ENCODE peak calls at places on chromosomes 7 and 10, in six cellular contexts. G is K562, W is GM12878, D is IMR-90, R is HepG2, T is H1. F is an unnamed sample.

GRCh38 chr7:65216469-65216868 is 157.2 kb upstream of the ZNF92 start:
- DNase-seq in R (peak; percentile 52), G (peak; percentile 52), W (no peak), T (peak; percentile 63), D (peak; percentile 16), F (peak; percentile 48)

GRCh38 chr7:106823631-106824030 is 41.5 kb upstream of the PIK3CG start:
- DNase-seq in T (no peak), R (peak; percentile 30), D (peak; percentile 37), G (no peak), W (no peak), F (peak; percentile 79)

GRCh38 chr7:94412762-94413322 is 18.1 kb downstream of the COL1A2 start:
- DNase-seq in T (no peak), R (no peak), W (no peak), G (no peak), D (no peak), F (no peak)

GRCh38 chr10:97713351-97713827 is at the start of gene MARVELD1:
- DNase-seq in R (no peak), D (peak; percentile 77), W (no peak), G (peak; percentile 51), T (no peak), F (no peak)

GRCh38 chr10:85311599-85312337 is 983.4 kb downstream of the CCSER2 start:
- DNase-seq in R (no peak), G (no peak), W (no peak), D (no peak), T (no peak), F (no peak)

GRCh38 chr7:70047891-70048448 is 449.7 kb downstream of the AUTS2 start:
- DNase-seq in G (no peak), W (no peak), D (no peak), R (no peak), T (no peak), F (no peak)

GRCh38 chr10:23439920-23440875 is 1.3 kb downstream of the OTUD1 start:
- DNase-seq in W (no peak), R (no peak), G (no peak), T (no peak), D (peak; percentile 37), F (no peak)

GRCh38 chr10:26361946-26362345 is 76.2 kb upstream of the APBB1IP start:
- DNase-seq in R (no peak), T (no peak), G (no peak), W (no peak), D (no peak), F (no peak)

GRCh38 chr10:112919721-112920120 is 30.3 kb upstream of the TCF7L2 start:
- DNase-seq in R (no peak), W (no peak), D (peak; percentile 87), G (no peak), T (no peak), F (peak; percentile 63)

GRCh38 chr10:50607526-50607925 is 16.2 kb downstream of the SGMS1 start:
- DNase-seq in D (no peak), R (no peak), T (no peak), W (no peak), G (no peak), F (no peak)

GRCh38 chr10:96341219-96342182 is 17.3 kb downstream of the OPALIN start:
- DNase-seq in T (no peak), R (no peak), D (no peak), W (no peak), G (no peak), F (no peak)

GRCh38 chr7:19675816-19676215 is 33.0 kb downstream of the POLR1F start:
- DNase-seq in R (no peak), G (no peak), T (no peak), D (no peak), W (no peak), F (no peak)

GRCh38 chr10:33413093-33413442 is 78.6 kb upstream of the NRP1 start:
- DNase-seq in T (no peak), G (no peak), D (no peak), W (no peak), R (no peak), F (no peak)

GRCh38 chr10:90579602-90580242 is 278.1 kb downstream of the HTR7 start:
- DNase-seq in R (peak; percentile 21), D (peak; percentile 52), G (no peak), T (peak; percentile 15), W (no peak), F (peak; percentile 61)

GRCh38 chr10:50324680-50325393 is 73.5 kb upstream of the ASAH2 start:
- DNase-seq in D (no peak), T (no peak), G (no peak), R (no peak), W (no peak), F (no peak)

GRCh38 chr7:105866124-105866801 is 10.1 kb downstream of the ATXN7L1 start:
- DNase-seq in W (no peak), R (no peak), G (no peak), T (no peak), D (no peak), F (no peak)

GRCh38 chr7:140924019-140924820 is 509 bp downstream of the BRAF start:
- DNase-seq in W (peak; percentile 50), D (peak; percentile 68), R (peak; percentile 65), T (peak; percentile 46), G (peak; percentile 90), F (peak; percentile 32)

GRCh38 chr10:129320340-129320739 is 146.7 kb upstream of the MGMT start:
- DNase-seq in R (no peak), G (no peak), W (no peak), T (no peak), D (no peak), F (no peak)

GRCh38 chr10:63631971-63632370 is 110.8 kb downstream of the REEP3 start:
- DNase-seq in G (no peak), D (no peak), R (no peak), W (no peak), T (no peak), F (no peak)

GRCh38 chr10:124517466-124517865 is 55.8 kb downstream of the LHPP start:
- DNase-seq in T (no peak), W (no peak), R (no peak), D (no peak), G (no peak), F (no peak)

GRCh38 chr7:26549281-26549943 is 257.8 kb downstream of the SNX10 start:
- DNase-seq in R (no peak), W (no peak), G (no peak), D (no peak), T (no peak), F (no peak)

GRCh38 chr7:149500201-149500600 is 2.6 kb upstream of the ZNF746 start:
- DNase-seq in T (no peak), R (no peak), W (no peak), D (no peak), G (no peak), F (no peak)

GRCh38 chr7:41869596-41869995 is 166.7 kb upstream of the INHBA start:
- DNase-seq in T (no peak), R (no peak), W (no peak), D (peak; percentile 47), G (no peak), F (no peak)

DNA sequence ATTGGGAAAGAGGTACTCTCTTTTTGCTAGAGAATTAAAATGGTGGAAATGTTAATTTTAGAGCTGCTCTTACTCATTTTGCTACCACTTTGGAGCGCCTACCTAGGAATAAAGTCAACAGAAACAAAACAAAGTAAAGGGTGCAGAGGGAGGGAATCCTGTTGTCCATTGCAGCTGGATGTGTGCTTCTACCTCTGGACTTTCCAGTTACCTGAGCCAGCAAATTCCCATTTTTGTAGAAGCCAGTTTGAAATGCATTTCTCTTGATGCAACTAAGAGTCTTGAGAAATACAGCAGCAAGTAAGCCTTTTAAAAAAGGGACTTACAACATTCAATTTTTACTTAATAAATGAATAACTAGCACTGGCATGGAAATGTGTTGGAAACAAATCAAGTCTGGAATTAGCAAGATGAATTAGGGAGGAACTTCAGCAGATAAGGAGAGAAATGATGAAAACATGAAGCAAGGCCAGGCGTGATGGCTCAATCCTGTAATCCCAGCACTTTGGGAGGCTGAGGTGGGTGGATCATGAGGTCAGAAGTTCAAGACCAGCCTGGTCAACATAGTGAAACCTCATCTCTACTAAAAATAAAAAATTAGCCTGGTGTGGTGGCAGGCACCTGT is 113.5 kb upstream of the CTTNBP2 start:
- DNase-seq in T (no peak), G (no peak), D (no peak), R (no peak), W (no peak), F (no peak)
- TF ChIP-seq CEBPB in T (no peak), G (no peak), D (no peak), R (no peak), W (no peak), F (no peak)

DNA sequence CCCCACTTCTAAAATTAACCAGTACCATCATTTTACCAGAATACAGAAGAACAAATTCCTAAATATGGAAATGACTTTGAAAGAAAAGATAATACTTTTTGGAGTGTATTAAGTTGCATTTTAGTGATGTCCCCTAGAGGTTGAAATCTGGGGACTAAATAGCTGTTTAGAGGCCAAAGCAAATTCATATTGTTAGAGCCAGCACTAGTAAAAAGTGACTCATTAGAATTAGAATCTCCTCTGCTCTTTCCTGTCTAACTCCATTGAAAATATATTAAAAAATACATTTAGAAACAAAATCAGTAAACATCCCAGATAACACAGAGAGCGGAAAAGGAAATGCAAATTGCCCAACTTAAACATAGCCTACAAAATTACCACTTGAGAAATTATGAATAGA is 1189.6 kb upstream of the C7orf33 start:
- DNase-seq in T (no peak), G (no peak), W (no peak), R (no peak), D (no peak), F (no peak)
- H3K9ac ChIP-seq in T (no peak overlapping the region), G (no peak overlapping the region), W (no peak overlapping the region), R (no peak overlapping the region), D (no peak overlapping the region), F (no peak overlapping the region)

DNA sequence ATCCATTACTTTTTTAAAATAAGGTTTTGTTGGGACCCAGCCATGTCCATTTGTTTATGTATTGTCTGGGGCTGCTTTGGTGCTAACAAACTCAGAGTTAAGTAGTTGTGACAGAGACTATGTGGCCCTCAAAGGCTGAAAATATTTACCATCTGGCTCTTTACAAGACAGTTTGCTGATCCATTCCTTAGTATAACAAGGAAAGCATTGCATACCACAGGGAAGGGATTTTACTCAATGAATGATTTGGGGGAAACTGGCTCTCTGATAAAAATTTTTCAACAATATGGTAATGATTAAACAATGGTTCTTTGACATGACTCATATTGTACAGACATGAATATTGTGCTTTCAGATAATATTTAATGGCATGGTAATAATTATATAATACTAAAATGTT is 738.1 kb downstream of the KCNMA1 start:
- DNase-seq in W (no peak), T (no peak), R (no peak), G (no peak), D (peak; percentile 5), F (no peak)
- TF ChIP-seq CEBPB in W (no peak), T (no peak), R (no peak), G (no peak), D (no peak), F (no peak)

DNA sequence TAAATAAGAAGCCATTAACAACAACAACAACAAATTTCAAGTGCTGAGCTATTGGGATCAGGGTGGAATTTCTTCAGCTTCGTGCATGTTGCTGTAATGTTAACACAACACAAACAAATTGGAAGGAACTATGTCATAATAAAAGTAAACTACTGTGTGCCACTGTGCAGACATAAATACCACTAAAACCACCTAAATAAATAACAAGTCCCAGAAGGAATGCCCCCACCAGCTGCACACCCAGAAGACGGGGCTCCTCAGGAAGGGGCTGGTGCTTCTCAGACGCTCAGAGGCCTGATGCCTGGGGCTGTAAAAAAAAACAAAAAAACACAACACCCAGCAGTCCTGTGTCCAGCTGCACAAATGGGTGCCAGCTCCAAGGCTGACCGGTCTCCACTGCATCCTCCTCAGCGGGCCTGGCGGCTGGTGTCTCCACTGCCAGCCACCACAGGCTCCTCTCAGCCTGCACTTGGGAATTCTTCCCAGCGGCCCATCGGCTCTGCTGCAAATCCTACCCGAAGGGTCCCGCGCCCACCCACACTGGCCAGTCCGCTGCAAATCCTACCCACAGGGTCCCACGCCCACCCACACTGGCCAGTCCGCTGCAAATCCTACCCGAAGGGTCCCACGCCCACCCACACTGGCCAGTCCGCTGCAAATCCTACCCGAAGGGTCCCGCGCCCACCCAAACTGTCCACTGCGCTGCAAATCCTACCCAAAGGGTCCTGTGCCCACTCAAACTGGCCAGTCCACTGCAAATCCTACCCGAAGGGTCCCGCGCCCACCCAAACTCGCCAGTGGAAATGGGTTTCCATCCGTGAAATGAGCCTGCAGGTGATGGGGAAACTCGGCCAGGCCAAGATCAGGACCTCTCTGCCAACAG is 35.8 kb upstream of the DNAAF5 start:
- DNase-seq in D (peak; percentile 12), G (no peak), W (no peak), R (no peak), T (no peak), F (no peak)
- H3K9ac ChIP-seq in D (no peak overlapping the region), G (no peak overlapping the region), W (no peak overlapping the region), R (no peak overlapping the region), T (no peak overlapping the region), F (no peak overlapping the region)